ENCODE peak calls at places on chromosome 21, in four cellular contexts. B is stomach, R is GM12865, L is cardiac fibroblast. T is an unnamed sample.

GRCh38 chr21:9772348-9772672 is 749.1 kb upstream of the TPTE start:
- DNase-seq in B (no peak), R (no peak), L (no peak), T (no peak)

GRCh38 chr21:33948951-33949444 is 33.4 kb upstream of the ATP5PO start:
- DNase-seq in B (no peak), R (peak; percentile 30), L (no peak), T (no peak)

GRCh38 chr21:34745557-34746255 is 76.9 kb downstream of the CLIC6 start:
- DNase-seq in B (peak; percentile 73), R (peak; percentile 88), L (peak; percentile 92), T (peak; percentile 79)

GRCh38 chr21:15744926-15745325 is 15.1 kb downstream of the USP25 start:
- DNase-seq in B (no peak), R (no peak), L (no peak), T (no peak)

GRCh38 chr21:44049606-44050005 is 37.5 kb downstream of the TRAPPC10 start:
- DNase-seq in B (no peak), R (no peak), L (peak; percentile 22), T (no peak)

GRCh38 chr21:36841866-36842265 is 124.6 kb downstream of the HLCS start:
- DNase-seq in B (no peak), R (no peak), L (no peak), T (no peak)

GRCh38 chr21:35102488-35103407 is 53.6 kb upstream of the RUNX1 start:
- DNase-seq in B (peak; percentile 27), R (peak; percentile 1), L (no peak), T (peak; percentile 46)

GRCh38 chr21:29130234-29130993 is at the start of gene MAP3K7CL:
- DNase-seq in B (no peak), R (no peak), L (peak; percentile 99), T (no peak)

GRCh38 chr21:43936186-43936967 is 71.4 kb downstream of the AGPAT3 start:
- DNase-seq in B (no peak), R (no peak), L (no peak), T (no peak)

GRCh38 chr21:43961382-43961909 is 50.7 kb upstream of the TRAPPC10 start:
- DNase-seq in B (no peak), R (no peak), L (no peak), T (no peak)

GRCh38 chr21:28758042-28758882 is 234.4 kb downstream of the LTN1 start:
- DNase-seq in B (no peak), R (no peak), L (no peak), T (no peak)

GRCh38 chr21:34984356-34984755 is 64.7 kb downstream of the RUNX1 start:
- DNase-seq in B (no peak), R (no peak), L (no peak), T (no peak)

GRCh38 chr21:34204021-34204420 is 130.6 kb downstream of the MRPS6 start:
- DNase-seq in B (no peak), R (no peak), L (no peak), T (no peak)

GRCh38 chr21:27572681-27573080 is 605.8 kb upstream of the ADAMTS5 start:
- DNase-seq in B (no peak), R (no peak), L (peak; percentile 90), T (no peak)

GRCh38 chr21:26112127-26112742 is 58.3 kb downstream of the APP start:
- DNase-seq in B (no peak), R (peak; percentile 9), L (peak; percentile 35), T (no peak)

GRCh38 chr21:43694437-43695079 is 24.4 kb upstream of the PDXK start:
- DNase-seq in B (no peak), R (no peak), L (no peak), T (no peak)

GRCh38 chr21:17454315-17455027 is 58.4 kb upstream of the CXADR start:
- DNase-seq in B (no peak), R (peak; percentile 68), L (peak; percentile 92), T (peak; percentile 42)

GRCh38 chr21:42696026-42696380 is 42.6 kb downstream of the PDE9A start:
- DNase-seq in B (no peak), R (no peak), L (no peak), T (no peak)

GRCh38 chr21:18937337-18937736 is 533.8 kb upstream of the TMPRSS15 start:
- DNase-seq in B (no peak), R (no peak), L (no peak), T (no peak)

GRCh38 chr21:33290441-33290840 is 24.3 kb downstream of the IL10RB start:
- DNase-seq in B (peak; percentile 36), R (no peak), L (no peak), T (no peak)

GRCh38 chr21:15071012-15071411 is 6.2 kb upstream of the NRIP1 start:
- DNase-seq in B (no peak), R (no peak), L (no peak), T (no peak)

GRCh38 chr21:42227909-42228708 is 9.2 kb downstream of the ABCG1 start:
- DNase-seq in B (peak; percentile 86), R (peak; percentile 95), L (peak; percentile 96), T (peak; percentile 90)

GRCh38 chr21:14244911-14245310 is 29.0 kb downstream of the RBM11 start:
- DNase-seq in B (no peak), R (no peak), L (no peak), T (no peak)

GRCh38 chr21:36589352-36589971 is 109.5 kb upstream of the SIM2 start:
- DNase-seq in B (peak; percentile 54), R (peak; percentile 71), L (peak; percentile 65), T (peak; percentile 75)

GRCh38 chr21:23968008-23968407 is 1639.3 kb downstream of the MRPL39 start:
- DNase-seq in B (no peak), R (no peak), L (no peak), T (no peak)

GRCh38 chr21:14243461-14243860 is 27.5 kb downstream of the RBM11 start:
- DNase-seq in B (no peak), R (no peak), L (no peak), T (no peak)

GRCh38 chr21:34522284-34522683 is 10.3 kb upstream of the KCNE1 start:
- DNase-seq in B (no peak), R (no peak), L (no peak), T (no peak)

GRCh38 chr21:16587671-16588379 is 858.0 kb downstream of the USP25 start:
- DNase-seq in B (no peak), R (no peak), L (peak; percentile 93), T (no peak)

GRCh38 chr21:15005391-15005790 is 59.4 kb downstream of the NRIP1 start:
- DNase-seq in B (no peak), R (no peak), L (peak; percentile 38), T (no peak)

GRCh38 chr21:38358666-38359065 is 101.9 kb downstream of the KCNJ15 start:
- DNase-seq in B (no peak), R (no peak), L (no peak), T (no peak)
- TF ChIP-seq CTCF in B (no peak), R (no peak), L (no peak), T (no peak)

GRCh38 chr21:30268608-30269197 is 14.0 kb downstream of the KRTAP24-1 start:
- DNase-seq in B (no peak), R (peak; percentile 26), L (peak; percentile 0), T (no peak)
- TF ChIP-seq CTCF in B (no peak), R (peak; percentile 35), L (no peak), T (no peak)

GRCh38 chr21:45427331-45428271 is 22.6 kb downstream of the COL18A1 start:
- DNase-seq in B (peak; percentile 36), R (no peak), L (peak; percentile 96), T (no peak)
- TF ChIP-seq CTCF in B (no peak), R (no peak), L (no peak), T (no peak)

GRCh38 chr21:38329176-38329575 is 72.4 kb downstream of the KCNJ15 start:
- DNase-seq in B (no peak), R (no peak), L (no peak), T (no peak)

GRCh38 chr21:38337793-38338192 is 81.0 kb downstream of the KCNJ15 start:
- DNase-seq in B (no peak), R (no peak), L (no peak), T (no peak)

GRCh38 chr21:38330671-38331070 is 73.9 kb downstream of the KCNJ15 start:
- DNase-seq in B (no peak), R (no peak), L (no peak), T (no peak)

GRCh38 chr21:38334866-38335265 is 78.1 kb downstream of the KCNJ15 start:
- DNase-seq in B (no peak), R (no peak), L (no peak), T (no peak)

GRCh38 chr21:38333290-38334272 is 76.8 kb downstream of the KCNJ15 start:
- DNase-seq in B (no peak), R (peak; percentile 20), L (peak; percentile 49), T (no peak)
- TF ChIP-seq CTCF in B (no peak), R (peak; percentile 23), L (peak; percentile 44), T (no peak)

GRCh38 chr21:32096411-32096810 is 182.4 kb downstream of the MIS18A start:
- DNase-seq in B (no peak), R (peak; percentile 28), L (no peak), T (peak; percentile 44)
- TF ChIP-seq CTCF in B (no peak), R (peak; percentile 35), L (no peak), T (no peak)

GRCh38 chr21:39818557-39818956 is 48.7 kb upstream of the PCP4 start:
- DNase-seq in B (no peak), R (no peak), L (no peak), T (no peak)
- TF ChIP-seq CTCF in B (no peak), R (no peak), L (no peak), T (no peak)

GRCh38 chr21:31728191-31728590 is 3.7 kb downstream of the SCAF4 start:
- DNase-seq in B (no peak), R (no peak), L (no peak), T (no peak)
- TF ChIP-seq CTCF in B (no peak), R (no peak), L (no peak), T (no peak)